ENCODE peak calls at places on chromosomes 2 and 18, in eight cellular contexts. One of them, this sample, is unnamed.

GRCh38 chr18:60739212-60739611 is 366.6 kb upstream of the MC4R start:
- DNase-seq in fibroblast of lung: no peak
- DNase-seq in neural progenitor cell: peak
- DNase-seq in LNCaP clone FGC: no peak
- DNase-seq in HCT116: no peak
- DNase-seq in stomach: no peak
- DNase-seq in body of pancreas: no peak
- DNase-seq in pancreas: no peak
- DNase-seq in this sample: peak

GRCh38 chr2:119862127-119862889 is 102.6 kb downstream of the PTPN4 start:
- DNase-seq in pancreas: no peak
- DNase-seq in HCT116: no peak
- DNase-seq in LNCaP clone FGC: no peak
- DNase-seq in fibroblast of lung: no peak
- DNase-seq in body of pancreas: no peak
- DNase-seq in neural progenitor cell: no peak
- DNase-seq in stomach: no peak
- DNase-seq in this sample: no peak

GRCh38 chr2:233146194-233146593 is 86.1 kb downstream of the INPP5D start:
- DNase-seq in pancreas: no peak
- DNase-seq in fibroblast of lung: no peak
- DNase-seq in LNCaP clone FGC: no peak
- DNase-seq in stomach: no peak
- DNase-seq in neural progenitor cell: no peak
- DNase-seq in body of pancreas: no peak
- DNase-seq in HCT116: no peak
- DNase-seq in this sample: no peak

GRCh38 chr18:21629089-21629832 is 17.1 kb downstream of the SNRPD1 start:
- DNase-seq in pancreas: no peak
- DNase-seq in fibroblast of lung: no peak
- DNase-seq in body of pancreas: no peak
- DNase-seq in stomach: no peak
- DNase-seq in HCT116: no peak
- DNase-seq in LNCaP clone FGC: no peak
- DNase-seq in neural progenitor cell: no peak
- DNase-seq in this sample: no peak

GRCh38 chr2:172921538-172922236 is 154.0 kb upstream of the MAP3K20 start:
- DNase-seq in stomach: no peak
- DNase-seq in pancreas: no peak
- DNase-seq in LNCaP clone FGC: no peak
- DNase-seq in HCT116: no peak
- DNase-seq in body of pancreas: no peak
- DNase-seq in neural progenitor cell: no peak
- DNase-seq in fibroblast of lung: peak
- DNase-seq in this sample: no peak

GRCh38 chr18:46341989-46342525 is 237.9 kb downstream of the HAUS1 start:
- DNase-seq in pancreas: no peak
- DNase-seq in LNCaP clone FGC: no peak
- DNase-seq in neural progenitor cell: no peak
- DNase-seq in HCT116: no peak
- DNase-seq in fibroblast of lung: no peak
- DNase-seq in stomach: no peak
- DNase-seq in body of pancreas: no peak
- DNase-seq in this sample: no peak

GRCh38 chr2:94762600-94762999 is 108.6 kb upstream of the TEKT4 start:
- DNase-seq in LNCaP clone FGC: peak
- DNase-seq in body of pancreas: no peak
- DNase-seq in pancreas: no peak
- DNase-seq in fibroblast of lung: no peak
- DNase-seq in neural progenitor cell: no peak
- DNase-seq in stomach: no peak
- DNase-seq in HCT116: no peak
- DNase-seq in this sample: no peak

GRCh38 chr2:157792345-157793052 is 83.6 kb downstream of the ACVR1 start:
- DNase-seq in stomach: no peak
- DNase-seq in neural progenitor cell: no peak
- DNase-seq in LNCaP clone FGC: no peak
- DNase-seq in fibroblast of lung: peak
- DNase-seq in HCT116: no peak
- DNase-seq in body of pancreas: no peak
- DNase-seq in pancreas: no peak
- DNase-seq in this sample: no peak

GRCh38 chr2:111624401-111625156 is 259.4 kb downstream of the ANAPC1 start:
- DNase-seq in body of pancreas: no peak
- DNase-seq in pancreas: no peak
- DNase-seq in HCT116: no peak
- DNase-seq in neural progenitor cell: no peak
- DNase-seq in stomach: no peak
- DNase-seq in LNCaP clone FGC: no peak
- DNase-seq in fibroblast of lung: peak
- DNase-seq in this sample: no peak

GRCh38 chr18:79848579-79849327 is 51.0 kb downstream of the KCNG2 start:
- DNase-seq in HCT116: no peak
- DNase-seq in pancreas: no peak
- DNase-seq in neural progenitor cell: no peak
- DNase-seq in body of pancreas: no peak
- DNase-seq in LNCaP clone FGC: no peak
- DNase-seq in stomach: no peak
- DNase-seq in fibroblast of lung: no peak
- DNase-seq in this sample: peak

GRCh38 chr18:77101410-77102245 is 31.0 kb downstream of the MBP start:
- DNase-seq in neural progenitor cell: no peak
- DNase-seq in LNCaP clone FGC: no peak
- DNase-seq in HCT116: peak
- DNase-seq in pancreas: no peak
- DNase-seq in body of pancreas: peak
- DNase-seq in fibroblast of lung: peak
- DNase-seq in stomach: peak
- DNase-seq in this sample: peak

GRCh38 chr2:100786297-100786658 is 33.7 kb upstream of the NPAS2 start:
- DNase-seq in neural progenitor cell: no peak
- DNase-seq in stomach: peak
- DNase-seq in HCT116: no peak
- DNase-seq in pancreas: no peak
- DNase-seq in body of pancreas: peak
- DNase-seq in fibroblast of lung: peak
- DNase-seq in LNCaP clone FGC: peak
- DNase-seq in this sample: no peak

GRCh38 chr2:36857713-36858112 is 108.6 kb downstream of the STRN start:
- DNase-seq in stomach: no peak
- DNase-seq in fibroblast of lung: no peak
- DNase-seq in body of pancreas: no peak
- DNase-seq in LNCaP clone FGC: peak
- DNase-seq in neural progenitor cell: no peak
- DNase-seq in pancreas: no peak
- DNase-seq in HCT116: no peak
- DNase-seq in this sample: no peak

GRCh38 chr2:227325056-227325823 is at the start of gene MFF:
- DNase-seq in HCT116: peak
- DNase-seq in pancreas: peak
- DNase-seq in neural progenitor cell: peak
- DNase-seq in LNCaP clone FGC: peak
- DNase-seq in stomach: peak
- DNase-seq in body of pancreas: peak
- DNase-seq in fibroblast of lung: peak
- DNase-seq in this sample: peak

GRCh38 chr2:74869522-74869921 is 35.6 kb downstream of the HK2 start:
- DNase-seq in stomach: no peak
- DNase-seq in pancreas: no peak
- DNase-seq in LNCaP clone FGC: no peak
- DNase-seq in neural progenitor cell: no peak
- DNase-seq in HCT116: no peak
- DNase-seq in fibroblast of lung: no peak
- DNase-seq in body of pancreas: no peak
- DNase-seq in this sample: no peak

GRCh38 chr2:56008661-56009411 is 85.3 kb upstream of the EFEMP1 start:
- DNase-seq in neural progenitor cell: peak
- DNase-seq in fibroblast of lung: peak
- DNase-seq in HCT116: no peak
- DNase-seq in body of pancreas: peak
- DNase-seq in stomach: no peak
- DNase-seq in LNCaP clone FGC: no peak
- DNase-seq in pancreas: no peak
- DNase-seq in this sample: peak

GRCh38 chr2:241279413-241279812 is 36.1 kb downstream of the HDLBP start:
- DNase-seq in body of pancreas: no peak
- DNase-seq in LNCaP clone FGC: peak
- DNase-seq in stomach: no peak
- DNase-seq in fibroblast of lung: no peak
- DNase-seq in pancreas: no peak
- DNase-seq in HCT116: no peak
- DNase-seq in neural progenitor cell: no peak
- DNase-seq in this sample: no peak

GRCh38 chr2:228938629-228939028 is 332.5 kb downstream of the PID1 start:
- DNase-seq in stomach: no peak
- DNase-seq in body of pancreas: no peak
- DNase-seq in LNCaP clone FGC: no peak
- DNase-seq in fibroblast of lung: peak
- DNase-seq in neural progenitor cell: no peak
- DNase-seq in pancreas: no peak
- DNase-seq in HCT116: no peak
- DNase-seq in this sample: no peak

DNA sequence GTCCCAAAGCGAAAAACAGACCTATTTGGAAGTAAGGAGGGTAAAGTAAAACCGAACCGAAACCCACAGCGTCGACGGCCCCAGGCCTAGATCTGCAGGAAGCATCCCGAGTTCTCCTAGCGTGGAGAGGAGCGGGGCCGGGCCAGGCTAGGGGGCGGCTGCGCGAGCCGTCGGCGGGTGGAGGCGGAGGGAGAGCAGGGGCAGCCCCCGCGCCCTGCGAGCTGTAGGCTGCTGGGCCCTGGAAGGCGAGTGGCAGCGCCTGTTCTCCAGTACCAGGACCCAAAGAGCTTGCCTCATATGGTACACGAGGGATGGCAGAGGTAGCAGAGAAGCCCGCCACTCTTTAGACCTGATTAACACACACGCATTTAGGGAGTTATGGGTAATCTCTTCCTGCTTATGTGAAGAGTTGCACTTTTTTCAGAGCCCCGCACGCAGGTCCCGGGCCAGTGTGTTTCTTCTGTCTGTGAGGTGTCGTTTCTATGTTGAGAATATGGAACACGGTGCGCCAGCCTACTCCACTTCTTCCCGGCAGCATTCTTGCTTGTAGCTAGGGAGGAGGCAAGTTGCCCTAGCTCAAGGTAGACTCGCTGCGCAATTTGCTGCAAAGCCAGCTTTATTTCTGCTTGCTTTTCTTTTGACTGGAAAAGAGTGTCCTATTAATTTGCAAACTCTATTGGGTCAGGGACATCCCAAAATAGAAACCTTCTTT is 71.1 kb downstream of the ARHGEF33 start:
- DNase-seq in pancreas: peak
- DNase-seq in fibroblast of lung: no peak
- DNase-seq in LNCaP clone FGC: no peak
- DNase-seq in stomach: no peak
- DNase-seq in HCT116: no peak
- DNase-seq in body of pancreas: no peak
- DNase-seq in neural progenitor cell: no peak
- DNase-seq in this sample: no peak
- H3K4me3 ChIP-seq in pancreas: peak
- H3K4me3 ChIP-seq in fibroblast of lung: peak
- H3K4me3 ChIP-seq in LNCaP clone FGC: no peak
- H3K4me3 ChIP-seq in stomach: peak
- H3K4me3 ChIP-seq in HCT116: no peak
- H3K4me3 ChIP-seq in body of pancreas: no peak
- H3K4me3 ChIP-seq in neural progenitor cell: no peak
- H3K4me3 ChIP-seq in this sample: peak

GRCh38 chr2:21395366-21395765 is 271.6 kb downstream of the TDRD15 start:
- DNase-seq in fibroblast of lung: no peak
- DNase-seq in body of pancreas: no peak
- DNase-seq in pancreas: no peak
- DNase-seq in LNCaP clone FGC: no peak
- DNase-seq in neural progenitor cell: no peak
- DNase-seq in stomach: no peak
- DNase-seq in HCT116: no peak
- DNase-seq in this sample: no peak
- TF ChIP-seq CTCF in fibroblast of lung: no peak
- TF ChIP-seq CTCF in body of pancreas: no peak
- TF ChIP-seq CTCF in pancreas: no peak
- TF ChIP-seq CTCF in LNCaP clone FGC: peak
- TF ChIP-seq CTCF in neural progenitor cell: peak
- TF ChIP-seq CTCF in stomach: no peak
- TF ChIP-seq CTCF in HCT116: no peak
- TF ChIP-seq CTCF in this sample: no peak

GRCh38 chr2:64260817-64261216 is 116.6 kb upstream of the PELI1 start:
- DNase-seq in LNCaP clone FGC: no peak
- DNase-seq in pancreas: no peak
- DNase-seq in neural progenitor cell: peak
- DNase-seq in body of pancreas: peak
- DNase-seq in HCT116: no peak
- DNase-seq in fibroblast of lung: no peak
- DNase-seq in stomach: peak
- DNase-seq in this sample: peak

GRCh38 chr2:64262068-64262467 is 117.8 kb upstream of the PELI1 start:
- DNase-seq in LNCaP clone FGC: no peak
- DNase-seq in fibroblast of lung: no peak
- DNase-seq in HCT116: no peak
- DNase-seq in body of pancreas: peak
- DNase-seq in neural progenitor cell: no peak
- DNase-seq in stomach: peak
- DNase-seq in pancreas: no peak
- DNase-seq in this sample: no peak

GRCh38 chr2:64262816-64263215 is 118.6 kb upstream of the PELI1 start:
- DNase-seq in HCT116: no peak
- DNase-seq in LNCaP clone FGC: no peak
- DNase-seq in body of pancreas: no peak
- DNase-seq in neural progenitor cell: no peak
- DNase-seq in stomach: no peak
- DNase-seq in fibroblast of lung: no peak
- DNase-seq in pancreas: no peak
- DNase-seq in this sample: no peak

GRCh38 chr2:64260093-64260808 is 116.0 kb upstream of the PELI1 start:
- DNase-seq in pancreas: no peak
- DNase-seq in fibroblast of lung: no peak
- DNase-seq in neural progenitor cell: no peak
- DNase-seq in body of pancreas: no peak
- DNase-seq in LNCaP clone FGC: no peak
- DNase-seq in HCT116: no peak
- DNase-seq in stomach: no peak
- DNase-seq in this sample: no peak

DNA sequence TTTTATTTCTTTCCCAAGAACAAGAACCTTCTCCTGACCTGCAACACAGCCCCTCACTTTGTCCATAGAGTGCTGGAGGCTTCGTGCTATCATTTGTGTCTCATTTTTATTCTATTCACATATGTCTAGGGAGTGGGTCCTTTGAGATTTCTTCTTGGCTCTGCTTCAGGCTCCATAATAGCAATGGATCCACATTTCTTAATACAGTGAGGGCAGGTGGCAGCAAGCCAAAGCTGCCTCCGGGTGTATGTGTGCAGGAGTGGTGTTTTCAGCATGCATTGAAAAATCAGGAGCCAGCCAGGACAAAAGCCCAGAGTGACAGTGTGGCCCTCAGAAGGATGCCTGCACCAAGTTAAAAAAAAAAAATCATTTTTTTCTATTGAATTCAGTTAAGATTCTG is 115.1 kb upstream of the PELI1 start:
- DNase-seq in fibroblast of lung: no peak
- DNase-seq in neural progenitor cell: no peak
- DNase-seq in stomach: no peak
- DNase-seq in HCT116: no peak
- DNase-seq in LNCaP clone FGC: no peak
- DNase-seq in pancreas: no peak
- DNase-seq in body of pancreas: no peak
- DNase-seq in this sample: no peak
- H3K4me3 ChIP-seq in fibroblast of lung: no peak
- H3K4me3 ChIP-seq in neural progenitor cell: no peak
- H3K4me3 ChIP-seq in stomach: no peak
- H3K4me3 ChIP-seq in HCT116: no peak
- H3K4me3 ChIP-seq in LNCaP clone FGC: no peak
- H3K4me3 ChIP-seq in pancreas: no peak
- H3K4me3 ChIP-seq in body of pancreas: no peak
- H3K4me3 ChIP-seq in this sample: no peak

GRCh38 chr2:14288016-14288415 is 344.5 kb upstream of the LRATD1 start:
- DNase-seq in body of pancreas: no peak
- DNase-seq in fibroblast of lung: no peak
- DNase-seq in stomach: no peak
- DNase-seq in HCT116: no peak
- DNase-seq in neural progenitor cell: no peak
- DNase-seq in pancreas: no peak
- DNase-seq in LNCaP clone FGC: peak
- DNase-seq in this sample: no peak
- TF ChIP-seq CTCF in body of pancreas: no peak
- TF ChIP-seq CTCF in fibroblast of lung: no peak
- TF ChIP-seq CTCF in stomach: no peak
- TF ChIP-seq CTCF in HCT116: no peak
- TF ChIP-seq CTCF in neural progenitor cell: no peak
- TF ChIP-seq CTCF in pancreas: no peak
- TF ChIP-seq CTCF in LNCaP clone FGC: peak
- TF ChIP-seq CTCF in this sample: no peak

This sample was measured in left lung.